ENCODE peak calls at places on chromosomes 12 and 14, in four cellular contexts. N is GM10248; V is activated CD4-positive, alpha-beta T cell treated with anti-CD3 and anti-CD28 coated beads for 36 hours; Y is substantia nigra. L is an unnamed sample.

GRCh38 chr14:90781344-90781761 is 34.9 kb downstream of the TTC7B start:
- DNase-seq in V (no peak), Y (no peak), N (no peak), L (no peak)

GRCh38 chr14:97713023-97713422 is 915.8 kb downstream of the VRK1 start:
- DNase-seq in Y (no peak), V (peak), N (no peak), L (no peak)

GRCh38 chr14:73254247-73255004 is 17.1 kb downstream of the PAPLN start:
- DNase-seq in N (no peak), V (no peak), Y (no peak), L (no peak)

GRCh38 chr14:103528158-103528511 is 861 bp upstream of the TRMT61A start:
- DNase-seq in N (no peak), V (no peak), Y (no peak), L (no peak)

GRCh38 chr12:113697104-113697503 is 225.4 kb upstream of the LHX5 start:
- DNase-seq in Y (no peak), V (no peak), N (no peak), L (no peak)

GRCh38 chr12:12725956-12726542 is 8.9 kb downstream of the CDKN1B start:
- DNase-seq in Y (no peak), N (no peak), V (no peak), L (no peak)

GRCh38 chr14:99181246-99181645 is 90.8 kb downstream of the BCL11B start:
- DNase-seq in V (peak), Y (no peak), N (no peak), L (no peak)

GRCh38 chr14:64064447-64064846 is 211.6 kb downstream of the SYNE2 start:
- DNase-seq in Y (no peak), N (no peak), V (no peak), L (no peak)

GRCh38 chr12:6229823-6230222 is 29.6 kb downstream of the CD9 start:
- DNase-seq in V (peak), N (no peak), Y (peak), L (no peak)